ENCODE peak calls at places on chromosome 15, in six cellular contexts. Y, I, W, U, H and G are unnamed samples.
A peak's percentile ranks its signal among the peaks of the same experiment; 100 is the strongest.

GRCh38 chr15:45361883-45362282 is 16.5 kb downstream of the GATM start:
- DNase-seq in Y (no peak), I (no peak), W (no peak), U (no peak), H (no peak), G (no peak)

GRCh38 chr15:88613074-88613944 is 7.8 kb upstream of the AEN start:
- DNase-seq in Y (no peak), I (no peak), W (no peak), U (peak; percentile 39), H (no peak), G (no peak)

GRCh38 chr15:44735482-44736260 is 657 bp upstream of the TRIM69 start:
- DNase-seq in Y (no peak), I (peak; percentile 66), W (no peak), U (peak; percentile 39), H (no peak), G (no peak)

GRCh38 chr15:95192923-95193322 is 961.6 kb downstream of the MCTP2 start:
- DNase-seq in Y (no peak), I (no peak), W (peak; percentile 3), U (no peak), H (no peak), G (no peak)

GRCh38 chr15:55721554-55722185 is 21.3 kb downstream of the PRTG start:
- DNase-seq in Y (no peak), I (no peak), W (no peak), U (no peak), H (no peak), G (no peak)

GRCh38 chr15:40995656-40996055 is 42.4 kb downstream of the CHAC1 start:
- DNase-seq in Y (no peak), I (no peak), W (no peak), U (no peak), H (no peak), G (no peak)

GRCh38 chr15:99104788-99105515 is at the start of gene SYNM:
- DNase-seq in Y (peak; percentile 89), I (peak; percentile 74), W (peak; percentile 86), U (peak; percentile 76), H (peak; percentile 67), G (peak; percentile 75)

GRCh38 chr15:65377105-65377975 is 462 bp downstream of the IGDCC3 start:
- DNase-seq in Y (peak; percentile 48), I (peak; percentile 15), W (peak; percentile 42), U (peak; percentile 25), H (no peak), G (no peak)

GRCh38 chr15:66253643-66254363 is at the start of gene MEGF11:
- DNase-seq in Y (peak; percentile 37), I (no peak), W (peak; percentile 75), U (peak; percentile 49), H (no peak), G (peak; percentile 39)

GRCh38 chr15:52912172-52912571 is 122.0 kb upstream of the ONECUT1 start:
- DNase-seq in Y (no peak), I (no peak), W (no peak), U (no peak), H (no peak), G (no peak)

GRCh38 chr15:56806147-56806536 is 72.8 kb upstream of the ZNF280D start:
- DNase-seq in Y (no peak), I (no peak), W (no peak), U (no peak), H (no peak), G (no peak)

GRCh38 chr15:67997996-67998395 is 56.1 kb upstream of the PIAS1 start:
- DNase-seq in Y (peak; percentile 20), I (no peak), W (no peak), U (peak; percentile 27), H (no peak), G (peak; percentile 38)